ENCODE peak calls at places on chromosome 12, in six cellular contexts. One of them, this sample, is unnamed.

GRCh38 chr12:96398422-96399080 is 1.7 kb downstream of the CDK17 start:
- DNase-seq in esophagus squamous epithelium: no peak
- DNase-seq in endothelial cell: no peak
- DNase-seq in H7: no peak
- DNase-seq in NCI-H1417: no peak
- DNase-seq in ELR: peak; percentile 16
- DNase-seq in this sample: no peak

GRCh38 chr12:48028541-48029400 is 24.5 kb upstream of the COL2A1 start:
- DNase-seq in esophagus squamous epithelium: no peak
- DNase-seq in endothelial cell: no peak
- DNase-seq in H7: peak; percentile 19
- DNase-seq in NCI-H1417: no peak
- DNase-seq in ELR: no peak
- DNase-seq in this sample: no peak

GRCh38 chr12:94263011-94263786 is 114.8 kb downstream of the PLXNC1 start:
- DNase-seq in esophagus squamous epithelium: no peak
- DNase-seq in endothelial cell: no peak
- DNase-seq in H7: no peak
- DNase-seq in NCI-H1417: no peak
- DNase-seq in ELR: no peak
- DNase-seq in this sample: no peak

GRCh38 chr12:1801285-1801975 is 18.9 kb upstream of the LRTM2 start:
- DNase-seq in esophagus squamous epithelium: no peak
- DNase-seq in endothelial cell: no peak
- DNase-seq in H7: peak; percentile 27
- DNase-seq in NCI-H1417: no peak
- DNase-seq in ELR: no peak
- DNase-seq in this sample: no peak

GRCh38 chr12:30725739-30726138 is 29.0 kb downstream of the CAPRIN2 start:
- DNase-seq in esophagus squamous epithelium: no peak
- DNase-seq in endothelial cell: no peak
- DNase-seq in H7: no peak
- DNase-seq in NCI-H1417: no peak
- DNase-seq in ELR: peak; percentile 92
- DNase-seq in this sample: no peak

GRCh38 chr12:1217191-1217949 is 226.3 kb downstream of the ERC1 start:
- DNase-seq in esophagus squamous epithelium: no peak
- DNase-seq in endothelial cell: no peak
- DNase-seq in H7: no peak
- DNase-seq in NCI-H1417: no peak
- DNase-seq in ELR: peak; percentile 89
- DNase-seq in this sample: no peak

GRCh38 chr12:77954156-77954555 is 123.5 kb downstream of the NAV3 start:
- DNase-seq in esophagus squamous epithelium: no peak
- DNase-seq in endothelial cell: no peak
- DNase-seq in H7: no peak
- DNase-seq in NCI-H1417: no peak
- DNase-seq in ELR: peak; percentile 47
- DNase-seq in this sample: no peak

GRCh38 chr12:6215932-6216494 is 15.8 kb downstream of the CD9 start:
- DNase-seq in esophagus squamous epithelium: no peak
- DNase-seq in endothelial cell: no peak
- DNase-seq in H7: no peak
- DNase-seq in NCI-H1417: no peak
- DNase-seq in ELR: peak; percentile 83
- DNase-seq in this sample: no peak

GRCh38 chr12:57240926-57241555 is 9.9 kb downstream of the STAC3 start:
- DNase-seq in esophagus squamous epithelium: no peak
- DNase-seq in endothelial cell: peak; percentile 38
- DNase-seq in H7: peak; percentile 86
- DNase-seq in NCI-H1417: no peak
- DNase-seq in ELR: peak; percentile 59
- DNase-seq in this sample: no peak

GRCh38 chr12:46921754-46922113 is 95.9 kb upstream of the SLC38A4 start:
- DNase-seq in esophagus squamous epithelium: no peak
- DNase-seq in endothelial cell: no peak
- DNase-seq in H7: no peak
- DNase-seq in NCI-H1417: no peak
- DNase-seq in ELR: peak; percentile 15
- DNase-seq in this sample: no peak

GRCh38 chr12:108635201-108635996 is 1.7 kb upstream of the SELPLG start:
- DNase-seq in esophagus squamous epithelium: no peak
- DNase-seq in endothelial cell: no peak
- DNase-seq in H7: peak; percentile 57
- DNase-seq in NCI-H1417: peak; percentile 80
- DNase-seq in ELR: no peak
- DNase-seq in this sample: peak; percentile 87

GRCh38 chr12:56636118-56636674 is 6.1 kb upstream of the BAZ2A start:
- DNase-seq in esophagus squamous epithelium: no peak
- DNase-seq in endothelial cell: peak; percentile 61
- DNase-seq in H7: peak; percentile 87
- DNase-seq in NCI-H1417: peak; percentile 86
- DNase-seq in ELR: peak; percentile 89
- DNase-seq in this sample: peak; percentile 39

GRCh38 chr12:124361996-124362395 is 67.1 kb downstream of the RFLNA start:
- DNase-seq in esophagus squamous epithelium: no peak
- DNase-seq in endothelial cell: no peak
- DNase-seq in H7: no peak
- DNase-seq in NCI-H1417: no peak
- DNase-seq in ELR: no peak
- DNase-seq in this sample: no peak

GRCh38 chr12:34126239-34126641 is 103.9 kb downstream of the ALG10 start:
- DNase-seq in esophagus squamous epithelium: no peak
- DNase-seq in endothelial cell: no peak
- DNase-seq in H7: no peak
- DNase-seq in NCI-H1417: no peak
- DNase-seq in ELR: no peak
- DNase-seq in this sample: peak; percentile 12

GRCh38 chr12:53751336-53752191 is at the start of gene CISTR:
- DNase-seq in esophagus squamous epithelium: no peak
- DNase-seq in endothelial cell: no peak
- DNase-seq in H7: peak; percentile 80
- DNase-seq in NCI-H1417: peak; percentile 35
- DNase-seq in ELR: no peak
- DNase-seq in this sample: peak; percentile 82

GRCh38 chr12:103858953-103859601 is 18.0 kb upstream of the NT5DC3 start:
- DNase-seq in esophagus squamous epithelium: no peak
- DNase-seq in endothelial cell: no peak
- DNase-seq in H7: no peak
- DNase-seq in NCI-H1417: no peak
- DNase-seq in ELR: peak; percentile 97
- DNase-seq in this sample: no peak

GRCh38 chr12:53825246-53826081 is 73.7 kb upstream of the CISTR start:
- DNase-seq in esophagus squamous epithelium: no peak
- DNase-seq in endothelial cell: no peak
- DNase-seq in H7: no peak
- DNase-seq in NCI-H1417: no peak
- DNase-seq in ELR: peak; percentile 90
- DNase-seq in this sample: no peak

GRCh38 chr12:6828671-6829531 is 694 bp downstream of the P3H3 start:
- DNase-seq in esophagus squamous epithelium: no peak
- DNase-seq in endothelial cell: peak; percentile 52
- DNase-seq in H7: peak; percentile 92
- DNase-seq in NCI-H1417: peak; percentile 25
- DNase-seq in ELR: peak; percentile 56
- DNase-seq in this sample: peak; percentile 23

GRCh38 chr12:130796985-130797686 is 41.9 kb downstream of the STX2 start:
- DNase-seq in esophagus squamous epithelium: no peak
- DNase-seq in endothelial cell: no peak
- DNase-seq in H7: no peak
- DNase-seq in NCI-H1417: no peak
- DNase-seq in ELR: no peak
- DNase-seq in this sample: no peak

GRCh38 chr12:18967814-18968213 is 161.7 kb upstream of the PLEKHA5 start:
- DNase-seq in esophagus squamous epithelium: no peak
- DNase-seq in endothelial cell: no peak
- DNase-seq in H7: no peak
- DNase-seq in NCI-H1417: peak; percentile 75
- DNase-seq in ELR: no peak
- DNase-seq in this sample: no peak

GRCh38 chr12:66960704-66961690 is 282.1 kb upstream of the GRIP1 start:
- DNase-seq in esophagus squamous epithelium: no peak
- DNase-seq in endothelial cell: no peak
- DNase-seq in H7: peak; percentile 15
- DNase-seq in NCI-H1417: no peak
- DNase-seq in ELR: no peak
- DNase-seq in this sample: no peak